ENCODE peak calls at places on chromosomes 3 and 15, in four cellular contexts. R is GM23248, C is neuronal stem cell, A is neural progenitor cell. K is an unnamed sample.

GRCh38 chr3:86993704-86994103 is 2.8 kb upstream of the VGLL3 start:
- DNase-seq in R (peak), C (no peak), A (no peak), K (no peak)

GRCh38 chr15:33296856-33297255 is 13.9 kb upstream of the RYR3 start:
- DNase-seq in R (no peak), C (no peak), A (no peak), K (no peak)

GRCh38 chr3:114319453-114319852 is 25.6 kb downstream of the TIGIT start:
- DNase-seq in R (peak), C (peak), A (peak), K (no peak)

GRCh38 chr3:17235311-17235710 is 350.6 kb downstream of the PLCL2 start:
- DNase-seq in R (no peak), C (no peak), A (no peak), K (no peak)

GRCh38 chr3:4736284-4736861 is 242.9 kb upstream of the BHLHE40 start:
- DNase-seq in R (peak), C (no peak), A (no peak), K (no peak)

GRCh38 chr3:46700772-46701171 is 420 bp upstream of the TMIE start:
- DNase-seq in R (no peak), C (no peak), A (peak), K (no peak)

GRCh38 chr3:69326821-69327433 is 59.0 kb downstream of the FRMD4B start:
- DNase-seq in R (no peak), C (no peak), A (no peak), K (peak)

GRCh38 chr3:114634635-114635034 is 340.8 kb downstream of the TIGIT start:
- DNase-seq in R (no peak), C (no peak), A (no peak), K (no peak)

GRCh38 chr3:187039100-187039722 is 100.1 kb downstream of the RPL39L start:
- DNase-seq in R (no peak), C (no peak), A (no peak), K (no peak)

GRCh38 chr3:184327171-184327570 is 10.2 kb upstream of the FAM131A start:
- DNase-seq in R (no peak), C (no peak), A (no peak), K (no peak)

GRCh38 chr3:38039101-38039898 is at the start of gene DLEC1:
- DNase-seq in R (no peak), C (peak), A (peak), K (peak)

GRCh38 chr3:35641920-35642532 is 2.7 kb downstream of the ARPP21 start:
- DNase-seq in R (no peak), C (no peak), A (no peak), K (no peak)

GRCh38 chr15:34616613-34617012 is 33.2 kb upstream of the GOLGA8B start:
- DNase-seq in R (peak), C (no peak), A (no peak), K (no peak)

GRCh38 chr3:137944593-137944992 is 65.4 kb upstream of the CLDN18 start:
- DNase-seq in R (no peak), C (no peak), A (no peak), K (peak)

GRCh38 chr3:48679416-48680380 is 6.0 kb downstream of the NCKIPSD start:
- DNase-seq in R (no peak), C (no peak), A (no peak), K (no peak)

GRCh38 chr3:195025056-195025880 is 245.7 kb downstream of the XXYLT1 start:
- DNase-seq in R (no peak), C (no peak), A (no peak), K (no peak)

GRCh38 chr15:57213783-57214366 is 162.4 kb upstream of the CGNL1 start:
- DNase-seq in R (peak), C (peak), A (peak), K (peak)

GRCh38 chr3:106332884-106333283 is 464.1 kb upstream of the CBLB start:
- DNase-seq in R (no peak), C (no peak), A (no peak), K (no peak)

GRCh38 chr3:123271466-123272159 is 69.9 kb downstream of the SEC22A start:
- DNase-seq in R (no peak), C (no peak), A (no peak), K (no peak)

GRCh38 chr3:80771085-80771484 is 990.4 kb downstream of the GBE1 start:
- DNase-seq in R (peak), C (no peak), A (no peak), K (no peak)

GRCh38 chr3:127848131-127849129 is 26.1 kb upstream of the MGLL start:
- DNase-seq in R (peak), C (no peak), A (no peak), K (no peak)

GRCh38 chr3:53748512-53749271 is 97.5 kb downstream of the CHDH start:
- DNase-seq in R (no peak), C (no peak), A (no peak), K (no peak)

GRCh38 chr3:194840661-194841514 is 155.2 kb downstream of the FAM43A start:
- DNase-seq in R (peak), C (no peak), A (no peak), K (no peak)

GRCh38 chr15:80776420-80777045 is 2.6 kb upstream of the CEMIP start:
- DNase-seq in R (peak), C (peak), A (peak), K (peak)

GRCh38 chr3:4492240-4493007 is 724 bp upstream of the ITPR1 start:
- DNase-seq in R (peak), C (peak), A (peak), K (peak)

GRCh38 chr3:188979669-188980311 is 192.0 kb upstream of the TPRG1 start:
- DNase-seq in R (peak), C (no peak), A (peak), K (no peak)

GRCh38 chr15:99324082-99324620 is 72.9 kb downstream of the LRRC28 start:
- DNase-seq in R (peak), C (no peak), A (no peak), K (peak)

GRCh38 chr3:39808467-39809180 is 785 bp upstream of the MYRIP start:
- DNase-seq in R (peak), C (peak), A (peak), K (no peak)

GRCh38 chr3:48209438-48209837 is 13.9 kb upstream of the CAMP start:
- DNase-seq in R (no peak), C (no peak), A (no peak), K (no peak)

GRCh38 chr3:150177673-150178378 is 207.1 kb upstream of the PFN2 start:
- DNase-seq in R (peak), C (no peak), A (no peak), K (no peak)

DNA sequence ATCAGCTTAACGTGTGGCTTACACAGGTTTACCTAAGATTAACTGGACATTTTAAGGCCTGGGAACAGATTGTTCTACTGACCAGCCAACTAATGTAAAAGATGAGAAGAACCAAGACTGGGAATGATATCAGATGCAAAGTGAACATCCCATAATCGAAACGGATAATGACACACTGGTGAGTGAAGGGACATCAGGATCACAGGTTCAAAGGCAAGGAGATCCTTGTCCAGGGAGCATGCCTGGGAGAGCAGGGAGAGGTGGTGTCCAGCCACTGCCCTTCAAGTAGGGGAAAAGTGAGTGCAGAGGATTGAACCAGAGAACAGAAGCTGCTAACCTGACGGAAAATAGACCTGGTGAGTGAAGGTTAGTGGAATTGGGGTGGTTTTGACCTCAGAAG is 228.8 kb downstream of the RORA start:
- DNase-seq in R (no peak), C (no peak), A (no peak), K (no peak)
- H2AFZ ChIP-seq in R (no peak), C (no peak), A (no peak), K (no peak)

DNA sequence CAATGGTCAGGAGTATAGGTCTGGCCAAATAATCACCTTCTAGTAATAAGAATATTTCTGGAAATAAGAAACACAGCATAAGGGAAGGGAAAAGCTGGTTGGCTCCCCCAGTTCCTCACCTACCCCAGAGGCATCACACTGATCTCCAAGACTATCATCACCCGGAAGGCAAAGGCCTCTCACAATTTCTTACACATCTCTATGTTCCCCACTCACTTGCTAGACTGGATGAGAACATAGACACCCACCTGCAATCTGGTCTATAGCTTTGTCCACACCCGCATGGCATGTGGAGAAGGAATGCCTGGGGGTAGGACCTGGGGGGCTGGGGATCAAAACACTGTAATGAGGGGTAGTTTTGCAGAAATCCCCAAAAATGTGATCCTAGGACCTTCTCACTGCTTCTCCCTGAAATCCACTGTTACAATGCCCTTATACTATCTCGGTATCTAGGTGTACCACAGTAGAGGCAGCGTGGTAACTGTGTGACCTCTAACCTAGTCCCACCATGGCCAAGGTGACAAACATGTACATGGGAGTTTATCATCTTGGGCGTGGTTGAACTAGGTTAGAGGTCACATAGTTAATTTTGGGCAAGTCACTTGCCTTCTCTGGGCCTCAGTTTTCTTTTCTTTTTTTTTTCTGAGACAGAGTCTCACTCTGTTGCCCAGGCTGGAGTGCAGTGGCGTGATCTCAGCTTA is 29.5 kb upstream of the NRROS start:
- DNase-seq in R (no peak), C (no peak), A (no peak), K (no peak)
- H2AFZ ChIP-seq in R (no peak), C (no peak), A (peak), K (peak)

GRCh38 chr3:113194747-113195400 is 16.5 kb upstream of the BOC start:
- DNase-seq in R (no peak), C (no peak), A (peak), K (no peak)

GRCh38 chr3:113193719-113194118 is 17.6 kb upstream of the BOC start:
- DNase-seq in R (no peak), C (no peak), A (no peak), K (no peak)

GRCh38 chr3:113193298-113193697 is 18.1 kb upstream of the BOC start:
- DNase-seq in R (no peak), C (peak), A (peak), K (no peak)
- H2AFZ ChIP-seq in R (peak), C (peak), A (peak), K (no peak)

GRCh38 chr15:31276596-31277298 is 49.9 kb upstream of the KLF13 start:
- DNase-seq in R (no peak), C (no peak), A (no peak), K (no peak)

GRCh38 chr15:31277335-31278055 is 49.1 kb upstream of the KLF13 start:
- DNase-seq in R (no peak), C (no peak), A (no peak), K (no peak)

GRCh38 chr15:31279221-31280036 is 47.2 kb upstream of the KLF13 start:
- DNase-seq in R (no peak), C (no peak), A (no peak), K (no peak)

GRCh38 chr15:31278544-31279220 is 48.0 kb upstream of the KLF13 start:
- DNase-seq in R (no peak), C (no peak), A (no peak), K (no peak)

GRCh38 chr15:31278056-31278445 is 48.6 kb upstream of the KLF13 start:
- DNase-seq in R (no peak), C (no peak), A (no peak), K (no peak)
- H2AFZ ChIP-seq in R (no peak), C (no peak), A (no peak), K (no peak)

DNA sequence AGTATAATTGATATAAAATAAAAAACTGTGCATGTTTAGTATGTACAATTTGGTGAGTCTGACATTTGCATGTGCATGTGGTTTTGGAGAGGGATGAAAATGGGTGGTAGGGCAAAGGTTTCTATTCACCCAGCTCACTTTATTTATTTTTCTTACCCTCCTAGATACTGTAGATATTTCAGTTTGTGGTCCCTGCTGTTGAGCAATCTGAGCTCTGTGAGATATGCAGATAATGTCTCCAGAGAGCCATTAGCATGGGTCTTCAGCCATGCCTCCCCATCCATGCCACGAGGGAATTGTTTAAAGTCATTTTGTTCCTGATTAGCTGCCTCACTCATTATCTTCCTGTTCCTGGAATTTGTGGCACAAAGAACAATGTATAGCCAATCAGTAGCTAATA is 44.4 kb upstream of the B3GALNT1 start:
- DNase-seq in R (no peak), C (no peak), A (no peak), K (no peak)
- H2AFZ ChIP-seq in R (no peak), C (no peak), A (no peak), K (no peak)

GRCh38 chr15:67674983-67675382 is 132.5 kb downstream of the MAP2K5 start:
- DNase-seq in R (no peak), C (no peak), A (no peak), K (no peak)

GRCh38 chr15:67670647-67671305 is 128.3 kb downstream of the MAP2K5 start:
- DNase-seq in R (no peak), C (no peak), A (no peak), K (no peak)
- H2AFZ ChIP-seq in R (no peak), C (no peak), A (no peak), K (no peak)

GRCh38 chr15:67955256-67955655 is 98.9 kb upstream of the PIAS1 start:
- DNase-seq in R (no peak), C (no peak), A (no peak), K (no peak)

GRCh38 chr15:67953286-67953685 is 100.8 kb upstream of the PIAS1 start:
- DNase-seq in R (no peak), C (no peak), A (no peak), K (no peak)

GRCh38 chr15:67957435-67958139 is 96.5 kb upstream of the PIAS1 start:
- DNase-seq in R (no peak), C (no peak), A (no peak), K (no peak)
- H2AFZ ChIP-seq in R (no peak), C (no peak), A (no peak), K (no peak)

DNA sequence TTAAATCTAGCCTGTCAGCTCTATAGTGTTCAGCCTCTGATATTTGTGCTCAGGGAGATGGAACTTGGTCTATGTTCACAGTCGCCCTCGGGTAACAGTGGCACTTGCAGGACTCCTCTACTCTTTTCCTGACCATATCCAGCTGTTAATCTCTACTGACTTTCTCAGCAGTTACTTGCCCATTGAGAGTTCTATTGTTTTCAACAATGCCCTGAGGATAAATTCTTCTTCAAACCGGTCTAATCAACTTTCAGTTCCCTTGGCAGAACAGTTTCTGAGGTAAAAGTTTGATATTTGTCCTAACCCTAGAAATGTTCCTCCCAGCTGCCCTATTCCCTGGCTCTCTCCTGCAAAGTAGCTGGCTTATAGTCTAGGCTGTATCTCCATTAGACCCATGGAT is 15.3 kb upstream of the PLAAT1 start:
- DNase-seq in R (no peak), C (no peak), A (no peak), K (no peak)
- H2AFZ ChIP-seq in R (no peak), C (no peak), A (no peak), K (no peak)

DNA sequence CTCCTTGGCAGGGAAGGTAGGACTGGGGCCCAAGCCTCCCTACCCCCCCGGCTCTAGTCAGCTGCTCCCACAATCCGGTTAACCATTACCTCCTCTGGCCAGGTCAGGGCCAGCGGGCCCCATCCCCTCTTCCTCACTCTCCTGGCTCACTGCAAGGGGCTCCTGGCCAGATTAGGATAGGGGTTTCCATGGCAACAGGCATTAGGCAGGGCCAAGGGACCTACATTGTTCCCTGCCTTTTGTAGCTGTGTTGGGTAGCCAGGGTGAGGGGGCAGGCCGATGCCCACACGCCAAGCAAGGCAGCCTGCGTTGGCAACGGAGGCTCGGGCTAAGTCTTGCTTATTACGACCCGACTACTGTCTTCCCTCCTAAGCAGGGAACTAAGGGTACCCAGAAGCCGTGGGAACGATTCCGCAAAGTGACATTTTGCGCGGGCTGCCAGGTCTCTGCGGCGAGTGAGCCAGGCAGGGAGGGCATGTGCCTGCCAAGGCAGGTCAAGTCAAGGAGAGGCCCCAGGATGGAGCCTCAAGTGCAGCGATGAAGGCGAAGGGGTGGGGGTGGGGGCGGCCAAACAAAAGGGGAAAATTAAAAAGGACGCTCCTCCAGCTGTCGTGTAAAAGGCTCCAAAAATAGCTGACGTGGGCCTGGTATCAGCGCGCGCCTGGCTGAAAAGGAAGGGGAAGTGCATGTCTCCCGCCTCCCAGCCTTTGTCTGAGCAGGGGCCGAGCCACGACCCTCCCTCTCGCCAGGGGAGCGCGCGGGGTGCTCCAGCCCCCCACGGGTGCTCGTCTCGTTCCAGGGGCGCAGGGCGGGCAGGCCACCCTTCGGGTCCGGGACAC is 919 bp downstream of the IDH2 start:
- DNase-seq in R (peak), C (peak), A (peak), K (peak)
- H2AFZ ChIP-seq in R (peak), C (peak), A (peak), K (no peak)

DNA sequence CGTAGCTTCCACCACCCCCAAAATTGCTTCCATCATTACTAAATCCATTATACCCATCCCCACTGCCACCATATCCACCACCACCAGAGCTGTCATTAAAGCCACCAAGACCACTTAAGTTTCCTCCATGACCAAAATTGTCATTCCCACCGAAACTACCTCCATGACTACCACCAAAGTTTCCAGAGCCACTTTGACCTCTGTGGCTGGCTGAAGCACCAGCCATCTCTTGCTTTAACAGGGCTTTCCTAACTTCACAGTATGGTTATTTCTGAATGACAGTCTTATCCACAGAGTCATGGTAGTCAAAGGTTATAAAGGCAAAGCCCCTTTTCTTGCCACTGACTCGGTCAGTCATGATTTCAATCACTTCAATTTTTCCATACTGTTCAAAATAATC is 24.3 kb upstream of the DENND4A start:
- DNase-seq in R (no peak), C (no peak), A (no peak), K (no peak)
- H2AFZ ChIP-seq in R (no peak), C (no peak), A (no peak), K (no peak)

K was measured in MM.1S.